ENCODE peak calls at places on chromosomes 4 and X, in ten cellular contexts. O is BJ; X is A549; G is transverse colon; Q is tibial nerve; I is body of pancreas; K is K562; R is GM12864; L is CD8-positive, alpha-beta T cell; S is testis. E is an unnamed sample.
A peak's percentile ranks its signal among the peaks of the same experiment; 100 is the strongest.

GRCh38 chr4:37631551-37631950 is 54.6 kb downstream of the RELL1 start:
- DNase-seq in O (no peak), X (no peak), G (peak; percentile 26), Q (no peak), I (peak; percentile 54), K (no peak), R (no peak), L (no peak), S (peak; percentile 89), E (peak; percentile 46)

GRCh38 chr4:8167815-8168214 is 9.2 kb upstream of the ABLIM2 start:
- DNase-seq in O (no peak), X (no peak), G (no peak), Q (no peak), I (peak; percentile 66), K (no peak), R (no peak), L (no peak), S (peak; percentile 40), E (no peak)

GRCh38 chr4:40811886-40812857 is 62.4 kb downstream of the NSUN7 start:
- DNase-seq in O (no peak), X (no peak), G (no peak), Q (no peak), I (peak; percentile 30), K (no peak), R (no peak), L (no peak), S (no peak), E (no peak)

GRCh38 chr4:3331511-3332394 is 38.9 kb downstream of the RGS12 start:
- DNase-seq in O (no peak), X (no peak), G (no peak), Q (no peak), I (no peak), K (no peak), R (no peak), L (no peak), S (no peak), E (no peak)

GRCh38 chr4:5710962-5711478 is at the start of gene EVC:
- DNase-seq in O (no peak), X (peak; percentile 69), G (peak; percentile 63), Q (peak; percentile 69), I (peak; percentile 72), K (peak; percentile 36), R (no peak), L (no peak), S (peak; percentile 89), E (peak; percentile 51)

GRCh38 chr4:184745747-184746531 is 12.0 kb upstream of the CENPU start:
- DNase-seq in O (no peak), X (peak; percentile 73), G (peak; percentile 78), Q (peak; percentile 58), I (peak; percentile 86), K (peak; percentile 68), R (peak; percentile 42), L (peak; percentile 31), S (peak; percentile 85), E (no peak)

GRCh38 chr4:3401436-3402171 is 40.2 kb upstream of the HGFAC start:
- DNase-seq in O (peak; percentile 19), X (no peak), G (no peak), Q (no peak), I (no peak), K (no peak), R (no peak), L (no peak), S (no peak), E (no peak)

GRCh38 chr4:127968565-127968964 is 3.4 kb downstream of the ABHD18 start:
- DNase-seq in O (no peak), X (no peak), G (no peak), Q (no peak), I (no peak), K (no peak), R (no peak), L (no peak), S (no peak), E (no peak)

GRCh38 chr4:85391011-85391410 is 83.9 kb upstream of the ARHGAP24 start:
- DNase-seq in O (no peak), X (no peak), G (no peak), Q (no peak), I (no peak), K (no peak), R (no peak), L (no peak), S (no peak), E (no peak)

GRCh38 chr4:184409502-184409901 is 64.8 kb downstream of the IRF2 start:
- DNase-seq in O (no peak), X (no peak), G (no peak), Q (no peak), I (no peak), K (no peak), R (no peak), L (no peak), S (no peak), E (no peak)

GRCh38 chr4:182145360-182145905 is 97.8 kb upstream of the TENM3 start:
- DNase-seq in O (no peak), X (no peak), G (no peak), Q (no peak), I (no peak), K (no peak), R (no peak), L (no peak), S (no peak), E (no peak)

GRCh38 chr4:8181844-8182243 is 17.2 kb upstream of the SH3TC1 start:
- DNase-seq in O (no peak), X (no peak), G (peak; percentile 72), Q (no peak), I (peak; percentile 60), K (peak; percentile 29), R (no peak), L (no peak), S (no peak), E (no peak)

GRCh38 chrX:102957751-102958150 is 20.7 kb downstream of the RAB40AL start:
- DNase-seq in O (no peak), X (no peak), G (no peak), Q (no peak), I (no peak), K (no peak), R (no peak), L (no peak), S (no peak), E (no peak)

GRCh38 chr4:69167300-69167699 is 47.2 kb downstream of the UGT2B11 start:
- DNase-seq in O (no peak), X (no peak), G (no peak), Q (no peak), I (no peak), K (no peak), R (no peak), L (no peak), S (no peak), E (no peak)

GRCh38 chrX:66915893-66916292 is 277.0 kb upstream of the EDA2R start:
- DNase-seq in O (no peak), X (no peak), G (no peak), Q (no peak), I (no peak), K (no peak), R (no peak), L (no peak), S (no peak), E (no peak)

GRCh38 chrX:36684053-36684452 is 324.1 kb upstream of the FAM47C start:
- DNase-seq in O (no peak), X (no peak), G (no peak), Q (no peak), I (no peak), K (no peak), R (no peak), L (no peak), S (no peak), E (no peak)

DNA sequence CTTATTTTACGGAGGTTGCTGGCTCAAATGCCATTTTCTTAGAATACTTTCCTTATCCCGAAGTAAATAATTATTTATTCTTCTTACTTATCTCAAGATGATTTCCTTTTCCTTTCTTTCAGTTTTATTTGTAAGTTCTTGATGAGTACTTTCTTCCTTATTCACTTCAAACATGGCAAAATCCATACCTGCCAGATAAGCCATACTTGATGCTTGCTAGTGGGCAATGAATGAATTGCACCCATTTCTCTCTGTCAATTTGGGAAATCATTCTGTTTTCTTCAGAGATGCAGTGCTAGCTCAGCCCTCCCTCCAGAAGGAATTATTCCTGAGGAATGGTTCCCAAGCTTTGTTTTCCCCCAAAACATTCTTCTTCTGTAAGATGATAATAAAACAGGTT is 598.3 kb downstream of the SPRY1 start:
- DNase-seq in O (no peak), X (no peak), G (no peak), Q (no peak), I (no peak), K (no peak), R (no peak), L (no peak), S (no peak), E (no peak)
- TF ChIP-seq CTCF in O (peak; percentile 20), X (no peak), G (no peak), Q (no peak), I (no peak), K (no peak), R (peak; percentile 42), L (no peak), S (no peak), E (no peak)

GRCh38 chr4:173288296-173288695 is 45.9 kb downstream of the HMGB2 start:
- DNase-seq in O (no peak), X (peak; percentile 5), G (peak; percentile 70), Q (peak; percentile 41), I (peak; percentile 56), K (peak; percentile 49), R (peak; percentile 40), L (peak; percentile 36), S (peak; percentile 94), E (peak; percentile 75)
- TF ChIP-seq CTCF in O (peak; percentile 60), X (peak; percentile 48), G (peak; percentile 51), Q (no peak), I (peak; percentile 25), K (peak; percentile 70), R (peak; percentile 63), L (peak; percentile 63), S (peak; percentile 58), E (no peak)

GRCh38 chr4:131302108-131302507 is 1847.0 kb upstream of the PCDH10 start:
- DNase-seq in O (no peak), X (no peak), G (no peak), Q (no peak), I (no peak), K (no peak), R (no peak), L (no peak), S (no peak), E (no peak)
- TF ChIP-seq CTCF in O (no peak), X (no peak), G (no peak), Q (no peak), I (peak; percentile 30), K (no peak), R (no peak), L (no peak), S (no peak), E (no peak)

DNA sequence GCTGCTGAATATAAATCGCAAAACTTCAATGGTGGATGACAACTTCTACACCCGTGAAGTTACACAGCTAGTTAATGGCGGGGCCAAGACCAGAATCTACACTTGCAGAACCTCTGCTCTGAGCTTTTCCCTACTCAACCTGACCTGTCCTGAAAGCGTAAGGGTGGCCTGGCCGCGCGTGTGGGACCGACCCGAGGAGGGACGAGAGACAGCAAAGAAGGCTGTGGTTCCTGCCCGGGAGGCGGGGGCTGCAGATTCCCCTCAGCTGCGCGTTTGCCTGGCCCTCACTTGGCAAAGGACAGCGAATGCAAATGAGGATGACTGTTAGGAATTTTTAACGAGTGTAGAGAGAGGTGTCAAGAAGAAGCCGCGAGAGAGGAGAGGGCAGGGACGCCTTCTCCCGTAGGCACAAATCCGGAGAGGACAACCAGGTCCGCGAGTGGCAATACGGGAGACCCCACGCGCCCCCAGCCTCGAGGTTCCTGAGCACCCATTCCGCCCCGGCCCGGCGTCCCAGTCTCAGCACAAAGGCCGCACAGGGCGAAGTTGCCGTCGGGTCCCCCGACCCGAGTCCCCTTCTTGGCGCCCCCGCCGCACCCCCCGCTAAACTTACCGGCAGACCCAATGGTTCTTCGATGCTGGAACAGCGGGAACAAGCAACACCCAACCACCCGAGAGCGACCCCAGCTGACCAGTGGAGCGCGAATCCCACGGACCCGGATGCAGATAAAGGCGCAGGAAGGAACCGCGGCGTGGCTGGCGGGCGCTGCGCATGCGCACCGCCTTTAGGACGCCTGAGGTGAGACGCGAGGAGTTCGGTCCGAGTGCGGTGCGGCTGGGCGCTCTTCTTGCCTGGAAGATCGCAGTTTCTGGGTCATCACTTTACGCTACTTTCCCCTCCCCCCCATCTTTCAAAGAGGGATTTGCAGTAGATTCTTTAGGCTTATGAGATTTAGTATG is at the start of gene GNPDA2:
- DNase-seq in O (peak; percentile 51), X (peak; percentile 66), G (peak; percentile 90), Q (peak; percentile 72), I (peak; percentile 93), K (peak; percentile 96), R (peak; percentile 57), L (peak; percentile 52), S (peak; percentile 95), E (peak; percentile 68)
- TF ChIP-seq CTCF in O (peak; percentile 46), X (no peak), G (no peak), Q (no peak), I (no peak), K (peak; percentile 30), R (no peak), L (no peak), S (no peak), E (no peak)